ENCODE peak calls at places on chromosomes 1 and 21, in seven cellular contexts. U is CD4-positive, alpha-beta T cell; X is GM13976; I is heart right ventricle; F is RWPE2; V is HCT116; E is B cell. R is an unnamed sample.

GRCh38 chr21:25561668-25562641 is 45.3 kb downstream of the MRPL39 start:
- DNase-seq in V (no peak), X (peak), E (peak), U (peak), I (peak), F (peak), R (peak)

GRCh38 chr1:39859859-39860812 is 23.2 kb downstream of the TRIT1 start:
- DNase-seq in E (no peak), V (no peak), I (no peak), U (no peak), X (no peak), F (no peak), R (no peak)

GRCh38 chr1:11788549-11789053 is 17.2 kb downstream of the MTHFR start:
- DNase-seq in F (no peak), E (no peak), V (no peak), U (no peak), I (no peak), X (no peak), R (no peak)

GRCh38 chr1:50605186-50605875 is 182.1 kb upstream of the DMRTA2 start:
- DNase-seq in E (no peak), U (no peak), I (no peak), F (no peak), V (peak), X (peak), R (no peak)

GRCh38 chr21:33514234-33514633 is 22.7 kb upstream of the DNAJC28 start:
- DNase-seq in E (no peak), I (no peak), F (no peak), U (no peak), X (no peak), V (no peak), R (no peak)

GRCh38 chr21:37119421-37120218 is 46.6 kb downstream of the TTC3 start:
- DNase-seq in U (no peak), I (no peak), V (no peak), F (no peak), E (no peak), X (no peak), R (no peak)

GRCh38 chr1:39021431-39021830 is 4.7 kb upstream of the NDUFS5 start:
- DNase-seq in E (no peak), I (no peak), V (no peak), F (no peak), X (no peak), U (no peak), R (no peak)

GRCh38 chr1:66402194-66402593 is 131.8 kb upstream of the SGIP1 start:
- DNase-seq in U (no peak), X (no peak), F (no peak), I (peak), E (peak), V (no peak), R (no peak)

GRCh38 chr1:17276568-17276967 is 27.7 kb downstream of the PADI3 start:
- DNase-seq in E (no peak), X (no peak), U (no peak), V (no peak), I (no peak), F (peak), R (no peak)

GRCh38 chr1:225044258-225044657 is 114.8 kb downstream of the DNAH14 start:
- DNase-seq in F (no peak), X (no peak), I (no peak), E (no peak), U (no peak), V (no peak), R (no peak)

GRCh38 chr21:31974454-31974985 is 101.7 kb downstream of the HUNK start:
- DNase-seq in I (no peak), X (no peak), F (no peak), U (no peak), V (no peak), E (no peak), R (no peak)

GRCh38 chr1:226875641-226876295 is 5.4 kb downstream of the PSEN2 start:
- DNase-seq in X (no peak), U (no peak), E (no peak), V (peak), F (no peak), I (no peak), R (no peak)

GRCh38 chr1:51853360-51853759 is 25.2 kb downstream of the NRDC start:
- DNase-seq in I (no peak), X (no peak), U (no peak), E (no peak), F (no peak), V (no peak), R (no peak)

GRCh38 chr1:2076826-2077225 is 26.6 kb downstream of the PRKCZ start:
- DNase-seq in X (no peak), I (peak), U (no peak), E (no peak), F (no peak), V (no peak), R (no peak)

GRCh38 chr1:92881391-92881790 is 49.6 kb downstream of the RPL5 start:
- DNase-seq in E (no peak), I (no peak), F (no peak), X (no peak), U (no peak), V (no peak), R (no peak)

GRCh38 chr1:212515329-212515760 is 82.6 kb downstream of the NENF start:
- DNase-seq in V (no peak), E (no peak), F (no peak), U (no peak), I (no peak), X (no peak), R (no peak)

GRCh38 chr1:39637301-39637700 is 2.1 kb downstream of the HEYL start:
- DNase-seq in I (no peak), E (no peak), V (no peak), F (no peak), X (no peak), U (no peak), R (no peak)

GRCh38 chr1:154327466-154328317 is 2.4 kb downstream of the ATP8B2 start:
- DNase-seq in X (no peak), I (no peak), E (peak), V (no peak), F (no peak), U (no peak), R (no peak)

GRCh38 chr21:27112186-27112585 is 145.3 kb upstream of the ADAMTS5 start:
- DNase-seq in V (no peak), E (no peak), F (no peak), X (no peak), I (no peak), U (no peak), R (no peak)

GRCh38 chr1:30905898-30906620 is 2.5 kb downstream of the SDC3 start:
- DNase-seq in I (no peak), F (no peak), V (no peak), X (no peak), U (no peak), E (no peak), R (no peak)

GRCh38 chr1:204941415-204942338 is 71.0 kb downstream of the NFASC start:
- DNase-seq in F (no peak), X (peak), U (no peak), I (peak), V (peak), E (peak), R (peak)

GRCh38 chr1:94327001-94327685 is 89.8 kb upstream of the ARHGAP29 start:
- DNase-seq in F (no peak), E (no peak), U (no peak), X (no peak), I (peak), V (peak), R (no peak)

GRCh38 chr1:200886590-200886989 is 8.1 kb upstream of the INAVA start:
- DNase-seq in V (no peak), I (no peak), E (no peak), F (no peak), X (no peak), U (no peak), R (no peak)

GRCh38 chr1:19164274-19165015 is 45.6 kb downstream of the UBR4 start:
- DNase-seq in I (no peak), X (no peak), V (no peak), F (no peak), U (no peak), E (no peak), R (no peak)

GRCh38 chr1:35894183-35894582 is 11.2 kb downstream of the AGO1 start:
- DNase-seq in X (peak), V (no peak), U (no peak), I (no peak), F (no peak), E (peak), R (no peak)

GRCh38 chr1:222627232-222627631 is 9.3 kb downstream of the MIA3 start:
- DNase-seq in E (no peak), X (no peak), U (no peak), F (no peak), V (no peak), I (no peak), R (no peak)

GRCh38 chr1:75615664-75616435 is 4.9 kb upstream of the SLC44A5 start:
- DNase-seq in U (peak), V (no peak), F (no peak), I (peak), E (peak), X (peak), R (peak)

GRCh38 chr1:57796609-57797008 is 372.7 kb upstream of the DAB1 start:
- DNase-seq in E (no peak), I (no peak), F (no peak), V (no peak), U (no peak), X (no peak), R (no peak)

GRCh38 chr1:231442735-231443134 is 20.6 kb upstream of the EGLN1 start:
- DNase-seq in U (no peak), V (no peak), I (no peak), E (no peak), X (no peak), F (no peak), R (no peak)

GRCh38 chr1:9996624-9997582 is at the start of gene RBP7:
- DNase-seq in U (no peak), X (peak), E (peak), V (no peak), F (no peak), I (peak), R (peak)

GRCh38 chr1:24345334-24345733 is 26.2 kb downstream of the GRHL3 start:
- DNase-seq in E (no peak), X (no peak), F (no peak), U (no peak), I (no peak), V (no peak), R (no peak)

GRCh38 chr1:29623501-29623900 is 387.2 kb downstream of the PTPRU start:
- DNase-seq in U (no peak), I (no peak), X (no peak), E (no peak), V (no peak), F (no peak), R (no peak)

GRCh38 chr21:38467911-38468310 is 30.4 kb downstream of the ERG start:
- DNase-seq in F (no peak), I (no peak), E (no peak), U (no peak), X (no peak), V (no peak), R (no peak)

GRCh38 chr1:60129916-60130315 is 56.3 kb upstream of the C1orf87 start:
- DNase-seq in V (no peak), X (no peak), F (no peak), I (no peak), E (no peak), U (no peak), R (no peak)
- TF ChIP-seq CTCF in V (no peak), X (no peak), F (no peak), I (no peak), E (no peak), U (no peak), R (no peak)

DNA sequence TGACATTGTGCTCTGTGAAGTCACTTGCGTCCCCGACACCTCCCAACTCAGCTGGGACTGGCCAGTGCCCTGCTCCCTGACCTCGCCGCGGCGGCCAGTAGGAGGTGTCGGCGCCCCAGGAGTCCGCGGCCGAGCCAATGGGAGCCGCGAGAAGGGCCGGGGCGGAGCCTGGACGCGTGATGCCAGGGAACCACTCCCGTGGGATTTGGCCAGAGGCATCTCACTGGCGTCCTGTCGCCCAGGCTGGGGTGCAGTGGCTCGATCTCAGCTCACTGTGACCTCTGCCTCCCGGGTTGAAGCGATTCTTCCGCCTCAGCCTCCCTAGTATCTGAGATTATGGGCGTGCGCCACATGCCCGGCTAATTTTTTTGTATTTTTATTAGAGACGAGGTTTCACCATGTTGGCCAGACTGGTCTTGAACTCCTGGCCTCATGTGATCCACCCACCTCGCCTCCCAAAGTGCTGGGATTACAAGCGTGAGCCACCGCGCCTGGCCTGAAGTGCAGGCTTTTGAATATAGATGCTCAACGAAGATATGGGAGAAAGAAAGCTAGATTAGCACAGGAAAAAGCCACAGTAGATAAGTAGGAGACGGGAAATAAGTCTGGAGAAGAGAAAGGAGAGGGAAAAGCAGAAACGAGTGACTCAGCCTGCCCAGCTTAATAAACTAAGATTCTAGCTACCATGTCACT is 38.0 kb downstream of the ZBTB8OS start:
- DNase-seq in V (peak), F (peak), U (peak), X (peak), I (peak), E (peak), R (peak)
- TF ChIP-seq CTCF in V (no peak), F (no peak), U (no peak), X (peak), I (peak), E (no peak), R (peak)

GRCh38 chr1:72284084-72284397 is 1.7 kb upstream of the NEGR1 start:
- DNase-seq in X (no peak), V (no peak), E (peak), U (no peak), I (no peak), F (no peak), R (no peak)

GRCh38 chr1:72286401-72286800 is 4.1 kb upstream of the NEGR1 start:
- DNase-seq in E (no peak), U (no peak), F (no peak), X (no peak), I (no peak), V (no peak), R (no peak)

GRCh38 chr1:72283204-72284083 is 1.1 kb upstream of the NEGR1 start:
- DNase-seq in X (peak), I (peak), E (peak), V (no peak), F (peak), U (peak), R (peak)

GRCh38 chr1:72284398-72285073 is 2.2 kb upstream of the NEGR1 start:
- DNase-seq in E (peak), V (no peak), I (peak), U (no peak), X (no peak), F (peak), R (peak)

GRCh38 chr1:72285074-72285425 is 2.7 kb upstream of the NEGR1 start:
- DNase-seq in F (no peak), U (no peak), E (no peak), V (no peak), X (no peak), I (no peak), R (no peak)
- TF ChIP-seq CTCF in F (no peak), U (no peak), E (no peak), V (no peak), X (no peak), I (no peak), R (no peak)

GRCh38 chr1:95679262-95679661 is 445.3 kb downstream of the RWDD3 start:
- DNase-seq in E (no peak), U (no peak), F (no peak), X (no peak), V (no peak), I (no peak), R (no peak)
- TF ChIP-seq CTCF in E (no peak), U (no peak), F (no peak), X (no peak), V (no peak), I (no peak), R (no peak)

DNA sequence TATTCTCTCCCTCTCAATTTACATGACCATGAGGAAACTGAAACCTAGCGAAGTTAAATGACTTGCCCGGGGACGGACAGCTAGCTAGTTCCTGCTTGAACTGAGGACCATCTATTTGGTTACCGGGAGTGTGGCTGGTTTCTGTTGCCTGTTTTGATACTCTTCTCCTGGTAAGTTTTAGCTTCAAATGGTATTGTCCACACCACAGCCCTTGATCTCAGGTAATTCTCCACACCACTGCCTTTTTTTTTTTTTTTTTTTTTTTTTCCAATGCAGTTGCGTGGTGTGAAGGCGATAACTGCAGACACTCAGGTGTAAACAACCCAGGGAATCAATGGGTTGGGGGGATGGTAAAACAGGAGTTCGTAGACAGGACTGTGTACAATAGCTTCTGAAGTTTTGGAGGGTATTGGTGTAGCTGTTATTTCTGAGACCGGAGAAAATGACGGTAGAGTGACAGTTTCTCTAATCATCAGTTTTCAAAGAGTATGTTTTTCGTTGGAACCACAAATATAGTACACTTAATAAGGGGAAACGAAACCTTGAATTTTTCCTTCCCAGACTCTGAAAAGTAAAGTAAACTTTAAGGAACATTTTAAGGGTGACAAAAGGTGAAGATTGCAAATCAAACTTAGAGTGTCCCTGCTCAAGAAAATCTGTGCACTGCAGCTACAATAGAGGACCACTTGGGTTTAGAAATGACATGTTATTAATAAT is 125.3 kb upstream of the CACYBP start:
- DNase-seq in U (no peak), V (no peak), X (peak), E (peak), I (no peak), F (no peak), R (no peak)
- TF ChIP-seq CTCF in U (no peak), V (no peak), X (no peak), E (no peak), I (no peak), F (no peak), R (no peak)

GRCh38 chr1:172292840-172293239 is 127.6 kb upstream of the C1orf105 start:
- DNase-seq in I (no peak), F (no peak), X (no peak), E (no peak), U (no peak), V (no peak), R (no peak)
- TF ChIP-seq CTCF in I (no peak), F (no peak), X (no peak), E (no peak), U (no peak), V (no peak), R (no peak)